ENCODE peak calls at places on chromosomes 1 and 21, in five cellular contexts. W, H, Q, N and F are unnamed samples.

GRCh38 chr1:145710291-145711027 is 3.3 kb upstream of the PDZK1 start:
- DNase-seq in W (no peak), H (no peak), Q (no peak), N (no peak), F (no peak)

GRCh38 chr1:77347646-77348045 is 65.8 kb downstream of the AK5 start:
- DNase-seq in W (no peak), H (no peak), Q (peak), N (peak), F (no peak)

GRCh38 chr21:41803316-41803715 is 36.5 kb upstream of the RIPK4 start:
- DNase-seq in W (no peak), H (no peak), Q (no peak), N (no peak), F (no peak)

GRCh38 chr1:36328713-36329112 is 5.3 kb upstream of the EVA1B start:
- DNase-seq in W (no peak), H (no peak), Q (no peak), N (no peak), F (no peak)

GRCh38 chr21:18349468-18349867 is 54.1 kb downstream of the TMPRSS15 start:
- DNase-seq in W (no peak), H (no peak), Q (no peak), N (no peak), F (no peak)

GRCh38 chr1:226407497-226408284 is at the start of gene PARP1:
- DNase-seq in W (peak), H (no peak), Q (peak), N (peak), F (peak)

GRCh38 chr1:11434506-11434905 is 44.4 kb upstream of the DISP3 start:
- DNase-seq in W (no peak), H (no peak), Q (no peak), N (no peak), F (no peak)

GRCh38 chr1:212519131-212519530 is 86.4 kb downstream of the NENF start:
- DNase-seq in W (no peak), H (no peak), Q (no peak), N (no peak), F (no peak)

GRCh38 chr1:87151500-87152421 is 176.9 kb upstream of the LMO4 start:
- DNase-seq in W (no peak), H (peak), Q (no peak), N (peak), F (peak)

GRCh38 chr21:35324372-35325220 is 275.5 kb upstream of the RUNX1 start:
- DNase-seq in W (no peak), H (no peak), Q (no peak), N (no peak), F (peak)

GRCh38 chr1:18354657-18355056 is 126.1 kb upstream of the KLHDC7A start:
- DNase-seq in W (no peak), H (no peak), Q (no peak), N (no peak), F (no peak)

GRCh38 chr1:226100436-226101347 is 38.2 kb downstream of the H3-3A start:
- DNase-seq in W (peak), H (no peak), Q (no peak), N (no peak), F (no peak)

GRCh38 chr1:161782886-161783285 is 16.8 kb downstream of the ATF6 start:
- DNase-seq in W (no peak), H (no peak), Q (no peak), N (no peak), F (no peak)

GRCh38 chr1:233509596-233509995 is 104.3 kb upstream of the KCNK1 start:
- DNase-seq in W (no peak), H (no peak), Q (no peak), N (no peak), F (no peak)

GRCh38 chr1:214902636-214903320 is 179.8 kb upstream of the KCNK2 start:
- DNase-seq in W (no peak), H (no peak), Q (peak), N (no peak), F (no peak)

GRCh38 chr1:229563241-229563640 is 4.7 kb upstream of the ABCB10 start:
- DNase-seq in W (no peak), H (no peak), Q (no peak), N (no peak), F (no peak)

GRCh38 chr21:41480086-41480690 is 27.8 kb downstream of the TMPRSS2 start:
- DNase-seq in W (no peak), H (no peak), Q (no peak), N (no peak), F (no peak)

GRCh38 chr1:74504125-74505065 is 8.0 kb downstream of the LRRC53 start:
- DNase-seq in W (peak), H (no peak), Q (peak), N (peak), F (peak)

GRCh38 chr1:163174524-163175437 is 27.9 kb downstream of the RGS5 start:
- DNase-seq in W (peak), H (peak), Q (peak), N (peak), F (peak)

GRCh38 chr1:54160351-54160750 is 7.6 kb upstream of the CDCP2 start:
- DNase-seq in W (no peak), H (no peak), Q (no peak), N (no peak), F (no peak)

GRCh38 chr1:5620997-5621396 is 371.2 kb downstream of the NPHP4 start:
- DNase-seq in W (peak), H (peak), Q (peak), N (peak), F (peak)

GRCh38 chr1:215672482-215672881 is 105.4 kb downstream of the KCTD3 start:
- DNase-seq in W (no peak), H (no peak), Q (no peak), N (no peak), F (no peak)

GRCh38 chr1:108590947-108591346 is 31.0 kb downstream of the EEIG2 start:
- DNase-seq in W (no peak), H (no peak), Q (no peak), N (no peak), F (no peak)

GRCh38 chr1:38265293-38266196 is 219.0 kb upstream of the POU3F1 start:
- DNase-seq in W (no peak), H (no peak), Q (no peak), N (peak), F (no peak)

GRCh38 chr1:66553846-66554245 is 19.9 kb downstream of the SGIP1 start:
- DNase-seq in W (no peak), H (no peak), Q (no peak), N (no peak), F (no peak)

GRCh38 chr1:234611799-234612351 is 1.9 kb upstream of the IRF2BP2 start:
- DNase-seq in W (no peak), H (no peak), Q (no peak), N (no peak), F (no peak)

GRCh38 chr1:113073457-113073950 is 506 bp downstream of the LRIG2 start:
- DNase-seq in W (peak), H (peak), Q (no peak), N (peak), F (peak)

GRCh38 chr1:59948990-59949389 is 22.4 kb upstream of the CYP2J2 start:
- DNase-seq in W (no peak), H (no peak), Q (no peak), N (no peak), F (no peak)

GRCh38 chr1:226602186-226603029 is 53.8 kb downstream of the STUM start:
- DNase-seq in W (no peak), H (no peak), Q (no peak), N (no peak), F (no peak)

GRCh38 chr1:201828451-201828819 is 522 bp upstream of the IPO9 start:
- DNase-seq in W (no peak), H (no peak), Q (no peak), N (no peak), F (no peak)

GRCh38 chr1:152052606-152053005 is 15.8 kb upstream of the S100A11 start:
- DNase-seq in W (peak), H (peak), Q (peak), N (peak), F (peak)

GRCh38 chr21:42317826-42318746 is 2.9 kb upstream of the TFF3 start:
- DNase-seq in W (no peak), H (no peak), Q (no peak), N (no peak), F (no peak)

GRCh38 chr1:116694524-116694923 is 27.0 kb upstream of the IGSF3 start:
- DNase-seq in W (no peak), H (no peak), Q (no peak), N (no peak), F (no peak)

GRCh38 chr1:241592273-241592958 is 47.8 kb downstream of the CHML start:
- DNase-seq in W (no peak), H (no peak), Q (peak), N (peak), F (no peak)

GRCh38 chr1:65844990-65845757 is 52.5 kb downstream of the PDE4B start:
- DNase-seq in W (no peak), H (no peak), Q (no peak), N (no peak), F (no peak)

DNA sequence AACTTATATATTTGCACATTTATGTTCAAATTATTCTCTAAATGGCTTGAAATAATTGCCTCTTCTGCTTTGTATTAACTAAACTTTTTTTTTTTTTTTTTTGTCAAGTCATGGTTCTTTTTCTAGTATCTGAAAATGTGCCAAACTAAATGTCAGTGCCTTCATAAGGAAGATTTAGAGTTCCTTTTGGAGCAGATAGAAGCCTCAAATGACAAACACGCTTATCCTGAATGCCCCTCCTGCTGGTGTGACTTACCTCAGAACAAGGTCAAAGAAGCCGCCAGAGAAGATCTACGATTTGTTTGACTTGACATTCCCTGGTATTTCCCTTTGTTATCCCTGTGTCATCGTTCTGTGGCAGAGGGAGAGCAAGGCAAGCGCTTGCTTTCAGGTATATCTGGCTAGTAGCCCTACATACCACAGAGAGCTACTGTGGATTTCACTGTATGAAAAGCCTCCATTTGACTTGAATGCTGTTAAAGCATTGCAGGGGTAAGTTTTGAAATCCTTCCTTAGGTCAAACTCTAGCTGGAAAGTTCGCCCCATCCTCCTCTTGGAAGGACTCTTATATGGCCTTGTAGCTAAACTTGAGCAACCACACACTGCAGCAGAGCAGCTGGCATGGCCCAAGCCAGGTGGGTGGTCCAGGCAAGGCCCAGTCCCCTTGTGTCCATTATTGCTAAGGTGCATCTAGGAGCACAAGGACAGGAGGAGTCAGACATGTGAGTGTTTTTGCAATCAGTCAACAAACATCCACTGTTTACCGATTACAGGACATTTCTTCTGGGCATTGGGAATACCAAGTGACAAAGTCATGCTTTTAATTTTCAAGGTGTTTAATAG is 285.4 kb upstream of the USP25 start:
- DNase-seq in W (no peak), H (no peak), Q (no peak), N (no peak), F (no peak)
- TF ChIP-seq YY1 in W (no peak), H (no peak), Q (no peak), N (no peak), F (no peak)

GRCh38 chr1:50517488-50517887 is 94.2 kb upstream of the DMRTA2 start:
- DNase-seq in W (no peak), H (no peak), Q (no peak), N (no peak), F (no peak)

GRCh38 chr1:50521703-50522102 is 98.5 kb upstream of the DMRTA2 start:
- DNase-seq in W (no peak), H (no peak), Q (no peak), N (no peak), F (no peak)

DNA sequence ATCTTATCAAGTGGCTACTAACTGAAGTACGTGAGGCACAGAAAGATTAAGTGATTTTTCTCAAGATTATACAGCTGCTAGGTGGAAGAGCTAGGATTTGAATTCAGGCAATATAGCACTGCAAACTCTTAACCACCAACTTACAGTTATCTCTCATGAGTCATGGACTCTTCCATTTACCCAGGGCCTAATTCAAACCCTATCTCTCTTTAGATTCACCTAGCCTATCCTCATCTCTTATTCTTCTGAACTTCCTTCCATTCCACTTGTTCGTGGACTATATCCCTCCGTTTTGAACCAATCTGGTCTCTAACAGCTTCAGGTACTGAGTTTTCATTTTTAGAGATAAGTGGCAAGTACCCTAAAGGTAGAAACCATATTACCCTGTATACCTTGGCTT is 92.8 kb upstream of the DMRTA2 start:
- DNase-seq in W (no peak), H (no peak), Q (no peak), N (no peak), F (no peak)
- TF ChIP-seq YY1 in W (no peak), H (no peak), Q (no peak), N (no peak), F (no peak)

GRCh38 chr1:902023-902422 is 21.7 kb upstream of the SAMD11 start:
- DNase-seq in W (no peak), H (no peak), Q (no peak), N (peak), F (no peak)
- TF ChIP-seq YY1 in W (no peak), H (no peak), Q (no peak), N (no peak), F (no peak)

GRCh38 chr1:81974222-81974841 is 173.6 kb downstream of the ADGRL2 start:
- DNase-seq in W (no peak), H (no peak), Q (no peak), N (no peak), F (no peak)

GRCh38 chr1:81976539-81976938 is 175.8 kb downstream of the ADGRL2 start:
- DNase-seq in W (no peak), H (no peak), Q (no peak), N (no peak), F (no peak)

GRCh38 chr1:81974883-81975555 is 174.3 kb downstream of the ADGRL2 start:
- DNase-seq in W (no peak), H (no peak), Q (no peak), N (no peak), F (no peak)

GRCh38 chr1:81982523-81982922 is 181.8 kb downstream of the ADGRL2 start:
- DNase-seq in W (no peak), H (no peak), Q (no peak), N (no peak), F (no peak)

DNA sequence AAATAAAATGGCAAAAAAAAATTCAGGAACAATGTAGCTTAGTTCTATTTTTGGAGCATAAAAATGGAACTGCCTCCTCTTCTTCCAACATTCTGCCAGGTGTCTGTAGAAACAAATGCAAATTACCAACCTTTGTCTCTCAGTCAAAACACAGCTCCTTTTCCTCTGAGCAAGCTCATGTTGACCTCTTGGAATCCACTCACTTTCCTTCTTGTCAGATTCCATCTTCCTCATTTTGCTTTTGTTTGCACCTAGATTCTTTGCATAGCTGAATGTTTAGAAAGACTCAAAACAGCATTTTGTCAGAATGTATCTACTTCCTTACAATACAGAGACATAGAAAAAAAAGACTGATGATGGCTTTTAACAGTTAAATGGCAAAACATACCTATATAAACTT is 178.2 kb downstream of the ADGRL2 start:
- DNase-seq in W (no peak), H (no peak), Q (no peak), N (no peak), F (peak)
- TF ChIP-seq YY1 in W (no peak), H (no peak), Q (no peak), N (no peak), F (no peak)

GRCh38 chr21:37970548-37970947 is 54.3 kb upstream of the KCNJ6 start:
- DNase-seq in W (no peak), H (no peak), Q (no peak), N (no peak), F (no peak)

GRCh38 chr21:37965088-37965805 is 49.0 kb upstream of the KCNJ6 start:
- DNase-seq in W (no peak), H (no peak), Q (no peak), N (no peak), F (no peak)
- TF ChIP-seq YY1 in W (no peak), H (no peak), Q (no peak), N (no peak), F (no peak)

DNA sequence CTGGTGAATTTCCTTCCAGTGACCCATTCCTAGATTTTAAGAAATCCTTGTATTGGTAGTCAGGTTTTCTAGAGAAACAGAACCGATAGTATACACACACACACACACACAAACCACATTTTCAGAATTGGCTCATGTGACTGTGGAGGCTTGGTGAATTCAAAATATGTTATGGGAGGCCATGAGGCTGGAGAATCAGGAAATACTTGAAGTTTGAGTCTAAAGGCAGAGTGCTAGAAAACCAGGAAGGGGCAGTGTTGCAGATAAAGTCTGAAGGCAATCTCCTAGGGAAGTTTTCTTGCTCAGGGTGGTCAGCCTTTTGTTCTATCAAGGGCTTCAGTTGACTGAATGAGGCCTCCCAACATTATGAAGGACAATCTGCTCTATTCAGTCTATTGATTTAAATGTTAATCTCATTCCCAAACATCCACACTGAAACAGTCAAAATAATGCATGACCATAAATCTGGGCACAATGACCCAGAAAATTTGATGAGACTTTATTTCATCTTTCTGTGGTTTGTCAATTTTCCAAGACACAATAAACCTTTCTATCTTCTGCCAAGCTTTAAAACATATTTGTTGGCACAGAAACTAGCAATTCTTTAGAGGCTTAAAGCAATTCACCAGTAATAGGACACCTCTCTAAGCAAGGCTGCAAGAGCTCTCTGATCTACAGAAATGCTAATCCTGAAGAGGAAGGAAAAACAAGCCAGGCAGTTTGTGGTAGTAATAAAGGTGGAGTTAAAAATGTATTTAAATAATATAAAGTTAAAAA is 113.9 kb downstream of the FCRL5 start:
- DNase-seq in W (no peak), H (no peak), Q (no peak), N (no peak), F (no peak)
- TF ChIP-seq YY1 in W (no peak), H (no peak), Q (no peak), N (no peak), F (no peak)

GRCh38 chr1:43205671-43206070 is 33.5 kb downstream of the CFAP57 start:
- DNase-seq in W (no peak), H (no peak), Q (no peak), N (no peak), F (no peak)
- TF ChIP-seq YY1 in W (no peak), H (no peak), Q (no peak), N (no peak), F (no peak)

DNA sequence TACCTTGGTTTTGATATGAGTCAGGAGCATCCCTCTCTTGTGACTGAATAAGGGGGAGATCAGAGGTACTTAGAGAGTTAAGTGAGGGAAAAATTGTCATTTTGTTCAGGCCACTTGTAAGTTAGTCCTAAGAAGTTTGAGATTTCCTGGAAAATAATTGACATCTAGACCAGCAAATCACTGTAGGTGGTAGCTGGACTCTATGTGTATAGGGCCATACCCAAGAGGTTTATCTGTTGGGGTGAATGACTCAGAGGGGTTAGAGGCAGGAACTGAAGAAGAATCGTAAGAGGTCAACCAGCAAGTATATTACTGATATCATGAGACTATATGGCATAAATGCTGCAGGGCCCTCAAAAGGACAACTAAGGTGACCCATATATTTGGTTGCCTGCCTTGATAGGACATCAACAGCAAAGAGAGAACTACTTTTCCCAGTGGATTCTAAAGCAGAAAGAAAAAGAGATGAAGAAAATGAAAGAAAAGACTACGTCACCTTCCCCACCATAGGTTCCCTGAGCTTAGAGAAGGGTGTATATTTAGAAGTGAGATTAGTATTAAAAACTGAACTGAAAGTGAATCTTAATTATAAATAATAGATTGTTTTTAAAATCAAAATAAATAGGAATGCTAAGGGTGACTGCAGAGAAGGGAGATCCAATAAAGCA is 8.0 kb upstream of the RNPC3 start:
- DNase-seq in W (no peak), H (no peak), Q (no peak), N (no peak), F (no peak)
- TF ChIP-seq YY1 in W (no peak), H (no peak), Q (no peak), N (no peak), F (no peak)

GRCh38 chr1:207868252-207868768 is 42.6 kb downstream of the CD34 start:
- DNase-seq in W (peak), H (no peak), Q (no peak), N (peak), F (no peak)

GRCh38 chr1:207867136-207868081 is 43.5 kb downstream of the CD34 start:
- DNase-seq in W (peak), H (no peak), Q (no peak), N (no peak), F (no peak)

GRCh38 chr1:207868769-207869721 is 41.9 kb downstream of the CD34 start:
- DNase-seq in W (peak), H (peak), Q (peak), N (peak), F (peak)

GRCh38 chr1:207863893-207864535 is 46.9 kb downstream of the CD34 start:
- DNase-seq in W (no peak), H (no peak), Q (no peak), N (no peak), F (no peak)

GRCh38 chr1:207866471-207867135 is 44.3 kb downstream of the CD34 start:
- DNase-seq in W (peak), H (no peak), Q (no peak), N (no peak), F (no peak)
- TF ChIP-seq YY1 in W (no peak), H (no peak), Q (no peak), N (no peak), F (no peak)